ENCODE peak calls at places on chromosome 12, in nine cellular contexts. F, K, R, H, E, G, J, O and T are unnamed samples.

GRCh38 chr12:98873823-98874222 is 228.7 kb downstream of the APAF1 start:
- DNase-seq in K (no peak), H (no peak), G (no peak), O (no peak), E (no peak), R (no peak), F (no peak), J (no peak), T (no peak)

GRCh38 chr12:61282790-61283575 is 977.2 kb upstream of the USP15 start:
- DNase-seq in K (no peak), G (no peak), H (no peak), O (no peak), J (no peak), R (no peak), E (no peak), F (no peak), T (peak)

GRCh38 chr12:124852329-124852831 is 11.3 kb downstream of the SCARB1 start:
- DNase-seq in K (no peak), O (no peak), H (peak), G (no peak), J (no peak), R (no peak), F (no peak), E (peak), T (peak)

GRCh38 chr12:65152586-65152985 is 16.8 kb upstream of the LEMD3 start:
- DNase-seq in H (no peak), F (no peak), E (no peak), O (no peak), J (no peak), R (no peak), G (no peak), K (no peak), T (no peak)

GRCh38 chr12:122182887-122183587 is at the start of gene LRRC43:
- DNase-seq in E (peak), J (no peak), F (peak), K (no peak), G (no peak), R (peak), H (peak), O (peak), T (peak)

GRCh38 chr12:63977441-63977840 is 132.9 kb downstream of the SRGAP1 start:
- DNase-seq in O (no peak), K (no peak), H (no peak), G (no peak), E (no peak), F (no peak), J (no peak), R (no peak), T (no peak)

GRCh38 chr12:2555487-2556082 is 239.2 kb upstream of the FKBP4 start:
- DNase-seq in J (no peak), G (no peak), H (no peak), O (no peak), E (no peak), K (no peak), F (no peak), R (no peak), T (no peak)

GRCh38 chr12:49352351-49352750 is 5.7 kb downstream of the DNAJC22 start:
- DNase-seq in O (no peak), G (no peak), F (no peak), H (no peak), R (no peak), J (no peak), K (no peak), E (no peak), T (no peak)

GRCh38 chr12:122471324-122472226 is 29.2 kb downstream of the ZCCHC8 start:
- DNase-seq in F (peak), K (no peak), J (peak), G (peak), R (peak), E (peak), H (no peak), O (no peak), T (peak)

GRCh38 chr12:1838223-1838993 is 18.0 kb downstream of the LRTM2 start:
- DNase-seq in G (no peak), O (no peak), J (no peak), H (no peak), K (no peak), E (no peak), R (no peak), F (no peak), T (no peak)

GRCh38 chr12:131724534-131724933 is 13.6 kb downstream of the SFSWAP start:
- DNase-seq in J (no peak), G (no peak), O (no peak), R (no peak), H (no peak), K (no peak), F (no peak), E (no peak), T (no peak)

GRCh38 chr12:92000587-92000986 is 145.1 kb downstream of the BTG1 start:
- DNase-seq in H (no peak), G (no peak), K (no peak), J (no peak), O (no peak), F (no peak), R (no peak), E (no peak), T (no peak)

GRCh38 chr12:13339538-13339937 is 143.0 kb downstream of the EMP1 start:
- DNase-seq in R (no peak), E (peak), O (no peak), J (no peak), G (no peak), F (peak), H (no peak), K (no peak), T (no peak)

GRCh38 chr12:106480259-106480658 is 102.5 kb upstream of the RFX4 start:
- DNase-seq in R (no peak), K (no peak), F (no peak), J (no peak), E (no peak), H (no peak), O (no peak), G (no peak), T (no peak)

GRCh38 chr12:124393831-124394230 is 98.9 kb downstream of the RFLNA start:
- DNase-seq in R (no peak), F (no peak), G (no peak), H (no peak), O (no peak), E (no peak), J (no peak), K (no peak), T (no peak)

GRCh38 chr12:6466184-6466573 is 4.3 kb downstream of the VAMP1 start:
- DNase-seq in R (no peak), F (no peak), O (no peak), G (no peak), H (no peak), K (no peak), J (no peak), E (no peak), T (no peak)

GRCh38 chr12:118689793-118690192 is 291.5 kb upstream of the SRRM4 start:
- DNase-seq in H (no peak), R (no peak), G (no peak), F (no peak), K (no peak), J (no peak), E (no peak), O (no peak), T (no peak)

GRCh38 chr12:88298761-88299242 is 156.7 kb downstream of the TMTC3 start:
- DNase-seq in G (no peak), J (no peak), F (peak), R (peak), K (no peak), H (no peak), O (no peak), E (peak), T (no peak)

GRCh38 chr12:17971850-17972249 is 118.1 kb downstream of the RERGL start:
- DNase-seq in J (no peak), O (no peak), R (no peak), G (no peak), E (no peak), F (no peak), K (no peak), H (no peak), T (no peak)

GRCh38 chr12:115850924-115851323 is 426.6 kb downstream of the MED13L start:
- DNase-seq in J (no peak), O (no peak), R (no peak), H (no peak), E (no peak), F (no peak), K (no peak), G (no peak), T (no peak)

GRCh38 chr12:20040844-20041243 is 327.5 kb upstream of the PDE3A start:
- DNase-seq in J (no peak), H (no peak), R (no peak), O (no peak), G (no peak), F (no peak), K (no peak), E (no peak), T (no peak)

GRCh38 chr12:30691122-30691879 is 4.4 kb downstream of the IPO8 start:
- DNase-seq in O (no peak), F (peak), J (no peak), K (no peak), E (peak), G (no peak), H (no peak), R (peak), T (no peak)

GRCh38 chr12:75721231-75721641 is 209.8 kb upstream of the KRR1 start:
- DNase-seq in K (no peak), E (no peak), H (no peak), R (no peak), J (no peak), F (no peak), G (no peak), O (no peak), T (no peak)

GRCh38 chr12:119936705-119937323 is 52.2 kb upstream of the BICDL1 start:
- DNase-seq in K (no peak), R (no peak), E (no peak), F (no peak), O (no peak), H (no peak), G (no peak), J (no peak), T (no peak)